ENCODE peak calls at places on chromosomes 7 and 10, in nine cellular contexts. One of them, this sample, is unnamed.

GRCh38 chr10:101830322-101831168 is 12.3 kb upstream of the OGA start:
- DNase-seq in ascending aorta: peak; percentile 90
- DNase-seq in NT2/D1: no peak
- DNase-seq in fibroblast of the aortic adventitia: peak; percentile 88
- DNase-seq in adipocyte: peak; percentile 92
- DNase-seq in astrocyte of the cerebellum: peak; percentile 51
- DNase-seq in AG04449: peak; percentile 44
- DNase-seq in upper lobe of left lung: peak; percentile 96
- DNase-seq in left ventricle myocardium inferior: peak; percentile 83
- DNase-seq in this sample: peak; percentile 98

GRCh38 chr10:59895629-59896116 is 10.7 kb downstream of the CCDC6 start:
- DNase-seq in ascending aorta: no peak
- DNase-seq in NT2/D1: no peak
- DNase-seq in fibroblast of the aortic adventitia: peak; percentile 61
- DNase-seq in adipocyte: no peak
- DNase-seq in astrocyte of the cerebellum: no peak
- DNase-seq in AG04449: no peak
- DNase-seq in upper lobe of left lung: no peak
- DNase-seq in left ventricle myocardium inferior: no peak
- DNase-seq in this sample: no peak

GRCh38 chr10:129958118-129958685 is 5.9 kb downstream of the EBF3 start:
- DNase-seq in ascending aorta: peak; percentile 37
- DNase-seq in NT2/D1: no peak
- DNase-seq in fibroblast of the aortic adventitia: peak; percentile 56
- DNase-seq in adipocyte: no peak
- DNase-seq in astrocyte of the cerebellum: no peak
- DNase-seq in AG04449: no peak
- DNase-seq in upper lobe of left lung: no peak
- DNase-seq in left ventricle myocardium inferior: no peak
- DNase-seq in this sample: peak; percentile 80

GRCh38 chr10:99329238-99329890 is at the start of gene CNNM1:
- DNase-seq in ascending aorta: no peak
- DNase-seq in NT2/D1: no peak
- DNase-seq in fibroblast of the aortic adventitia: no peak
- DNase-seq in adipocyte: peak; percentile 58
- DNase-seq in astrocyte of the cerebellum: no peak
- DNase-seq in AG04449: no peak
- DNase-seq in upper lobe of left lung: peak; percentile 88
- DNase-seq in left ventricle myocardium inferior: no peak
- DNase-seq in this sample: peak; percentile 87

GRCh38 chr7:34011017-34011680 is 105.8 kb downstream of the BMPER start:
- DNase-seq in ascending aorta: no peak
- DNase-seq in NT2/D1: no peak
- DNase-seq in fibroblast of the aortic adventitia: peak; percentile 41
- DNase-seq in adipocyte: peak; percentile 44
- DNase-seq in astrocyte of the cerebellum: no peak
- DNase-seq in AG04449: no peak
- DNase-seq in upper lobe of left lung: no peak
- DNase-seq in left ventricle myocardium inferior: no peak
- DNase-seq in this sample: no peak

GRCh38 chr7:78585958-78586357 is 787.4 kb downstream of the PHTF2 start:
- DNase-seq in ascending aorta: no peak
- DNase-seq in NT2/D1: no peak
- DNase-seq in fibroblast of the aortic adventitia: no peak
- DNase-seq in adipocyte: no peak
- DNase-seq in astrocyte of the cerebellum: no peak
- DNase-seq in AG04449: no peak
- DNase-seq in upper lobe of left lung: no peak
- DNase-seq in left ventricle myocardium inferior: no peak
- DNase-seq in this sample: no peak

GRCh38 chr7:155323001-155323638 is 25.4 kb downstream of the INSIG1 start:
- DNase-seq in ascending aorta: no peak
- DNase-seq in NT2/D1: no peak
- DNase-seq in fibroblast of the aortic adventitia: no peak
- DNase-seq in adipocyte: no peak
- DNase-seq in astrocyte of the cerebellum: no peak
- DNase-seq in AG04449: no peak
- DNase-seq in upper lobe of left lung: no peak
- DNase-seq in left ventricle myocardium inferior: no peak
- DNase-seq in this sample: no peak

GRCh38 chr7:90952649-90952991 is 311.6 kb upstream of the FZD1 start:
- DNase-seq in ascending aorta: no peak
- DNase-seq in NT2/D1: peak; percentile 18
- DNase-seq in fibroblast of the aortic adventitia: no peak
- DNase-seq in adipocyte: no peak
- DNase-seq in astrocyte of the cerebellum: peak; percentile 43
- DNase-seq in AG04449: no peak
- DNase-seq in upper lobe of left lung: no peak
- DNase-seq in left ventricle myocardium inferior: no peak
- DNase-seq in this sample: no peak

GRCh38 chr10:4103586-4103985 is 318.6 kb upstream of the KLF6 start:
- DNase-seq in ascending aorta: no peak
- DNase-seq in NT2/D1: no peak
- DNase-seq in fibroblast of the aortic adventitia: no peak
- DNase-seq in adipocyte: no peak
- DNase-seq in astrocyte of the cerebellum: no peak
- DNase-seq in AG04449: no peak
- DNase-seq in upper lobe of left lung: no peak
- DNase-seq in left ventricle myocardium inferior: no peak
- DNase-seq in this sample: no peak

GRCh38 chr10:4100324-4100826 is 315.4 kb upstream of the KLF6 start:
- DNase-seq in ascending aorta: no peak
- DNase-seq in NT2/D1: no peak
- DNase-seq in fibroblast of the aortic adventitia: no peak
- DNase-seq in adipocyte: no peak
- DNase-seq in astrocyte of the cerebellum: no peak
- DNase-seq in AG04449: no peak
- DNase-seq in upper lobe of left lung: no peak
- DNase-seq in left ventricle myocardium inferior: no peak
- DNase-seq in this sample: no peak

GRCh38 chr10:4099202-4099601 is 314.2 kb upstream of the KLF6 start:
- DNase-seq in ascending aorta: no peak
- DNase-seq in NT2/D1: no peak
- DNase-seq in fibroblast of the aortic adventitia: no peak
- DNase-seq in adipocyte: no peak
- DNase-seq in astrocyte of the cerebellum: no peak
- DNase-seq in AG04449: no peak
- DNase-seq in upper lobe of left lung: no peak
- DNase-seq in left ventricle myocardium inferior: no peak
- DNase-seq in this sample: no peak

GRCh38 chr10:4101918-4102654 is 317.1 kb upstream of the KLF6 start:
- DNase-seq in ascending aorta: no peak
- DNase-seq in NT2/D1: no peak
- DNase-seq in fibroblast of the aortic adventitia: no peak
- DNase-seq in adipocyte: no peak
- DNase-seq in astrocyte of the cerebellum: no peak
- DNase-seq in AG04449: no peak
- DNase-seq in upper lobe of left lung: no peak
- DNase-seq in left ventricle myocardium inferior: no peak
- DNase-seq in this sample: no peak

DNA sequence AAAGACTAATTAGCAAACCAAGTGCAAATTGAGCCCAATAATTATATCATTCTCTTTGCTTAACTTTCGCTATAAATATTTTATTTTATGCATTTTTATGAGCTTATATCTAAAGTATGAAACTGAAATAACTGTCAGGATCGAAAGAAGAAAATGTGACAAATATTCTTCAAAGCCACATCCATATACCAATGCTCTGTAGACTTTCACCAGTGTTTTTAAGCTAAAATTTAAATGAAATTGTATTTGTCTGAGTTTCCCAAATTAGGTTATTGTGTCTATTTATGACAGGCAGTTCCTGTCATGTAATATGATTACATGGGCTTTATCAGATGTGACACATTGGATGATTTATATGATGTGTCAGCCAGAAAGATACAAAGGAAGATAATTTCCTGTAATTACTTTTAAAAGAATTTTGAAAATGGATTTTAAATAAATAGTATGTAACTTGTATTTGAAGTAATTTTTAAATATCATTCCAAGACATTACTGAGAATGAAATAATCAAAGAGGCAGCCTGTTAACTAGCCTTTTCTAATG is 317.9 kb upstream of the KLF6 start:
- DNase-seq in ascending aorta: no peak
- DNase-seq in NT2/D1: no peak
- DNase-seq in fibroblast of the aortic adventitia: no peak
- DNase-seq in adipocyte: no peak
- DNase-seq in astrocyte of the cerebellum: no peak
- DNase-seq in AG04449: no peak
- DNase-seq in upper lobe of left lung: no peak
- DNase-seq in left ventricle myocardium inferior: no peak
- DNase-seq in this sample: no peak
- H3K4me3 ChIP-seq in ascending aorta: no peak overlapping the region
- H3K4me3 ChIP-seq in NT2/D1: no peak overlapping the region
- H3K4me3 ChIP-seq in fibroblast of the aortic adventitia: no peak overlapping the region
- H3K4me3 ChIP-seq in adipocyte: no peak overlapping the region
- H3K4me3 ChIP-seq in astrocyte of the cerebellum: no peak overlapping the region
- H3K4me3 ChIP-seq in AG04449: no peak overlapping the region
- H3K4me3 ChIP-seq in upper lobe of left lung: no peak overlapping the region
- H3K4me3 ChIP-seq in left ventricle myocardium inferior: no peak overlapping the region
- H3K4me3 ChIP-seq in this sample: no peak overlapping the region

GRCh38 chr10:70124415-70124814 is 8.2 kb downstream of the AIFM2 start:
- DNase-seq in ascending aorta: no peak
- DNase-seq in NT2/D1: no peak
- DNase-seq in fibroblast of the aortic adventitia: no peak
- DNase-seq in adipocyte: no peak
- DNase-seq in astrocyte of the cerebellum: no peak
- DNase-seq in AG04449: no peak
- DNase-seq in upper lobe of left lung: no peak
- DNase-seq in left ventricle myocardium inferior: no peak
- DNase-seq in this sample: no peak

GRCh38 chr10:70124918-70125317 is 7.7 kb downstream of the AIFM2 start:
- DNase-seq in ascending aorta: no peak
- DNase-seq in NT2/D1: no peak
- DNase-seq in fibroblast of the aortic adventitia: no peak
- DNase-seq in adipocyte: no peak
- DNase-seq in astrocyte of the cerebellum: no peak
- DNase-seq in AG04449: no peak
- DNase-seq in upper lobe of left lung: no peak
- DNase-seq in left ventricle myocardium inferior: no peak
- DNase-seq in this sample: no peak

GRCh38 chr10:70125918-70126590 is 6.6 kb downstream of the AIFM2 start:
- DNase-seq in ascending aorta: no peak
- DNase-seq in NT2/D1: no peak
- DNase-seq in fibroblast of the aortic adventitia: no peak
- DNase-seq in adipocyte: no peak
- DNase-seq in astrocyte of the cerebellum: no peak
- DNase-seq in AG04449: no peak
- DNase-seq in upper lobe of left lung: peak; percentile 46
- DNase-seq in left ventricle myocardium inferior: no peak
- DNase-seq in this sample: no peak

GRCh38 chr10:70122742-70123141 is 9.9 kb downstream of the AIFM2 start:
- DNase-seq in ascending aorta: no peak
- DNase-seq in NT2/D1: no peak
- DNase-seq in fibroblast of the aortic adventitia: no peak
- DNase-seq in adipocyte: no peak
- DNase-seq in astrocyte of the cerebellum: no peak
- DNase-seq in AG04449: no peak
- DNase-seq in upper lobe of left lung: no peak
- DNase-seq in left ventricle myocardium inferior: no peak
- DNase-seq in this sample: no peak

GRCh38 chr10:70123817-70124216 is 8.8 kb downstream of the AIFM2 start:
- DNase-seq in ascending aorta: no peak
- DNase-seq in NT2/D1: no peak
- DNase-seq in fibroblast of the aortic adventitia: no peak
- DNase-seq in adipocyte: no peak
- DNase-seq in astrocyte of the cerebellum: no peak
- DNase-seq in AG04449: no peak
- DNase-seq in upper lobe of left lung: peak; percentile 38
- DNase-seq in left ventricle myocardium inferior: no peak
- DNase-seq in this sample: no peak
- H3K4me3 ChIP-seq in ascending aorta: no peak overlapping the region
- H3K4me3 ChIP-seq in NT2/D1: no peak overlapping the region
- H3K4me3 ChIP-seq in fibroblast of the aortic adventitia: no peak overlapping the region
- H3K4me3 ChIP-seq in adipocyte: no peak overlapping the region
- H3K4me3 ChIP-seq in astrocyte of the cerebellum: no peak overlapping the region
- H3K4me3 ChIP-seq in AG04449: no peak overlapping the region
- H3K4me3 ChIP-seq in upper lobe of left lung: no peak overlapping the region
- H3K4me3 ChIP-seq in left ventricle myocardium inferior: no peak overlapping the region
- H3K4me3 ChIP-seq in this sample: no peak overlapping the region

DNA sequence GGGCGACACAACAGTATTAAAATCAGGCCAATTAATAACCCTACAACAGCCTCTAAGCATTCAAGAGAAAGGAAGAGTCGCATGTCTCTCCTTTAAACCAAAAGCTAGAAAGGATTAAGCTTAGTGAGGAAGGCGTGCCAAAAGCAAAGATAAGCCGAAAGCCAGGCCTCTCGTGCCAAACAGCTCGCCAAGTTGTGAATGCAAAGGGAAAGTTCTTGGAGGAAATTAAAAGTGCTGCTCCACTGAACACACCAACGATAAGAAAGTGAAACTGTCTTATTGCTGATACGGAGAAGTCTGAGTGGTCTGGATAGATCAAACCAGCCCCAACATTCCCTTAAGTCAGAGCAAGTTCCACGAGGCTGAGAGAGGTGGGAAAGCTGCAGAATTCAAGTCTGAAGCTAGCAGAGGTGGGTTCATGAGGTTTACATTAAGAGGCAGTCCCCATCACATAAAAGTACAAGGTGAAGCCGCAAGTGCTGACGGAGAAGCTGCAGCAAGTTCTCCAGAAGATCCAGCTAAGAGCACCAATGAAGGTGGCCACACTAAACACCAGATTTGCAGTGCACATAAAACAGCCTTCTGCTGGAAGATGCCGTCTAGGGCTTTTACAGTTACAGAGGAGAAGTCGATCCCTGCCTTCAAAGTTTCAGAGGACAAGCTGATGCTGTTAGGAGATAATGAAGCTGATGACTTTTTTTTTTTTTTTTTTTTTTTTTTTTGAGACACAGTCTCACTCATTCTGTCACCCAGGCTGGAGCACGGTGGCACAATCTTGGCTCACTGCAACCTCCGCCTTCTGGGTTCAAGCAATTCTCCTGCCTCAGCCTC is 194.7 kb downstream of the MAD1L1 start:
- DNase-seq in ascending aorta: peak; percentile 63
- DNase-seq in NT2/D1: no peak
- DNase-seq in fibroblast of the aortic adventitia: peak; percentile 94
- DNase-seq in adipocyte: no peak
- DNase-seq in astrocyte of the cerebellum: peak; percentile 23
- DNase-seq in AG04449: no peak
- DNase-seq in upper lobe of left lung: no peak
- DNase-seq in left ventricle myocardium inferior: peak; percentile 53
- DNase-seq in this sample: no peak
- H3K4me3 ChIP-seq in ascending aorta: peak overlapping the region; percentile 40
- H3K4me3 ChIP-seq in NT2/D1: no peak overlapping the region
- H3K4me3 ChIP-seq in fibroblast of the aortic adventitia: peak overlapping the region; percentile 57
- H3K4me3 ChIP-seq in adipocyte: peak overlapping the region; percentile 76
- H3K4me3 ChIP-seq in astrocyte of the cerebellum: no peak overlapping the region
- H3K4me3 ChIP-seq in AG04449: peak overlapping the region; percentile 32
- H3K4me3 ChIP-seq in upper lobe of left lung: peak overlapping the region; percentile 39
- H3K4me3 ChIP-seq in left ventricle myocardium inferior: peak overlapping the region; percentile 56
- H3K4me3 ChIP-seq in this sample: no peak overlapping the region

GRCh38 chr10:649798-650690 is 39.4 kb downstream of the DIP2C start:
- DNase-seq in ascending aorta: peak; percentile 61
- DNase-seq in NT2/D1: no peak
- DNase-seq in fibroblast of the aortic adventitia: no peak
- DNase-seq in adipocyte: no peak
- DNase-seq in astrocyte of the cerebellum: no peak
- DNase-seq in AG04449: no peak
- DNase-seq in upper lobe of left lung: no peak
- DNase-seq in left ventricle myocardium inferior: no peak
- DNase-seq in this sample: no peak

GRCh38 chr10:650691-651615 is 38.5 kb downstream of the DIP2C start:
- DNase-seq in ascending aorta: peak; percentile 50
- DNase-seq in NT2/D1: no peak
- DNase-seq in fibroblast of the aortic adventitia: no peak
- DNase-seq in adipocyte: peak; percentile 31
- DNase-seq in astrocyte of the cerebellum: no peak
- DNase-seq in AG04449: peak; percentile 28
- DNase-seq in upper lobe of left lung: peak; percentile 35
- DNase-seq in left ventricle myocardium inferior: no peak
- DNase-seq in this sample: no peak

GRCh38 chr10:652226-652625 is 37.2 kb downstream of the DIP2C start:
- DNase-seq in ascending aorta: no peak
- DNase-seq in NT2/D1: no peak
- DNase-seq in fibroblast of the aortic adventitia: no peak
- DNase-seq in adipocyte: no peak
- DNase-seq in astrocyte of the cerebellum: no peak
- DNase-seq in AG04449: no peak
- DNase-seq in upper lobe of left lung: peak; percentile 41
- DNase-seq in left ventricle myocardium inferior: no peak
- DNase-seq in this sample: no peak

GRCh38 chr10:651700-652099 is 37.8 kb downstream of the DIP2C start:
- DNase-seq in ascending aorta: peak; percentile 38
- DNase-seq in NT2/D1: no peak
- DNase-seq in fibroblast of the aortic adventitia: no peak
- DNase-seq in adipocyte: no peak
- DNase-seq in astrocyte of the cerebellum: no peak
- DNase-seq in AG04449: no peak
- DNase-seq in upper lobe of left lung: peak; percentile 28
- DNase-seq in left ventricle myocardium inferior: no peak
- DNase-seq in this sample: no peak

GRCh38 chr10:649445-649797 is 40.0 kb downstream of the DIP2C start:
- DNase-seq in ascending aorta: no peak
- DNase-seq in NT2/D1: no peak
- DNase-seq in fibroblast of the aortic adventitia: no peak
- DNase-seq in adipocyte: no peak
- DNase-seq in astrocyte of the cerebellum: no peak
- DNase-seq in AG04449: no peak
- DNase-seq in upper lobe of left lung: no peak
- DNase-seq in left ventricle myocardium inferior: no peak
- DNase-seq in this sample: no peak
- H3K4me3 ChIP-seq in ascending aorta: no peak overlapping the region
- H3K4me3 ChIP-seq in NT2/D1: no peak overlapping the region
- H3K4me3 ChIP-seq in fibroblast of the aortic adventitia: no peak overlapping the region
- H3K4me3 ChIP-seq in adipocyte: no peak overlapping the region
- H3K4me3 ChIP-seq in astrocyte of the cerebellum: no peak overlapping the region
- H3K4me3 ChIP-seq in AG04449: no peak overlapping the region
- H3K4me3 ChIP-seq in upper lobe of left lung: peak overlapping the region; percentile 8
- H3K4me3 ChIP-seq in left ventricle myocardium inferior: no peak overlapping the region
- H3K4me3 ChIP-seq in this sample: no peak overlapping the region